ENCODE peak calls at places on chromosomes 12 and 14, in seven cellular contexts. F is Peyer's patch, Y is pancreas, N is lower lobe of right lung, X is uterus, A is heart right ventricle, O is breast epithelium. G is an unnamed sample.
A peak's percentile ranks its signal among the peaks of the same experiment; 100 is the strongest.

GRCh38 chr12:30913323-30913722 is 13.2 kb upstream of the TSPAN11 start:
- DNase-seq in F (no peak), Y (no peak), N (no peak), X (no peak), A (no peak), O (no peak), G (no peak)

GRCh38 chr14:58245562-58245961 is 919 bp downstream of the PSMA3 start:
- DNase-seq in F (no peak), Y (no peak), N (no peak), X (no peak), A (no peak), O (no peak), G (no peak)

GRCh38 chr14:62062645-62063044 is 300.4 kb downstream of the SNAPC1 start:
- DNase-seq in F (no peak), Y (no peak), N (no peak), X (no peak), A (no peak), O (no peak), G (no peak)

GRCh38 chr12:108980831-108981618 is 39.8 kb downstream of the SVOP start:
- DNase-seq in F (no peak), Y (no peak), N (no peak), X (no peak), A (peak; percentile 52), O (no peak), G (no peak)

GRCh38 chr14:85534914-85535313 is 5.0 kb downstream of the FLRT2 start:
- DNase-seq in F (no peak), Y (no peak), N (no peak), X (no peak), A (no peak), O (no peak), G (no peak)

GRCh38 chr12:30725739-30726138 is 29.0 kb downstream of the CAPRIN2 start:
- DNase-seq in F (no peak), Y (no peak), N (no peak), X (no peak), A (no peak), O (no peak), G (no peak)

GRCh38 chr12:110733089-110733715 is 9.5 kb downstream of the PPP1CC start:
- DNase-seq in F (no peak), Y (no peak), N (no peak), X (no peak), A (peak; percentile 25), O (no peak), G (no peak)

GRCh38 chr12:113577464-113578121 is 105.9 kb upstream of the LHX5 start:
- DNase-seq in F (no peak), Y (no peak), N (no peak), X (no peak), A (no peak), O (no peak), G (no peak)

GRCh38 chr12:4985820-4986219 is 57.9 kb upstream of the KCNA5 start:
- DNase-seq in F (no peak), Y (no peak), N (no peak), X (no peak), A (no peak), O (no peak), G (no peak)

GRCh38 chr14:69712637-69713088 is 54.3 kb upstream of the SRSF5 start:
- DNase-seq in F (peak; percentile 78), Y (peak; percentile 61), N (peak; percentile 88), X (peak; percentile 47), A (peak; percentile 62), O (no peak), G (no peak)

GRCh38 chr12:29320295-29321090 is 60.5 kb downstream of the ERGIC2 start:
- DNase-seq in F (no peak), Y (no peak), N (no peak), X (no peak), A (no peak), O (no peak), G (no peak)

GRCh38 chr14:63573579-63573978 is 30.4 kb upstream of the PPP2R5E start:
- DNase-seq in F (no peak), Y (no peak), N (no peak), X (no peak), A (no peak), O (no peak), G (no peak)

GRCh38 chr12:11635341-11635740 is 14.1 kb upstream of the ETV6 start:
- DNase-seq in F (no peak), Y (no peak), N (no peak), X (no peak), A (no peak), O (no peak), G (no peak)
- H3K27ac ChIP-seq in F (no peak overlapping the region), Y (no peak overlapping the region), N (no peak overlapping the region), X (no peak overlapping the region), A (no peak overlapping the region), O (no peak overlapping the region), G (no peak overlapping the region)

GRCh38 chr12:6667559-6668210 is 4.8 kb upstream of the ING4 start:
- DNase-seq in F (no peak), Y (no peak), N (no peak), X (no peak), A (no peak), O (no peak), G (no peak)
- TF ChIP-seq CTCF in F (peak; percentile 42), Y (no peak), N (no peak), X (no peak), A (no peak), O (no peak), G (no peak)

GRCh38 chr12:1811281-1811947 is 9.0 kb upstream of the LRTM2 start:
- DNase-seq in F (no peak), Y (no peak), N (no peak), X (no peak), A (no peak), O (no peak), G (no peak)

GRCh38 chr12:1809606-1810140 is 10.7 kb upstream of the LRTM2 start:
- DNase-seq in F (no peak), Y (no peak), N (peak; percentile 45), X (no peak), A (no peak), O (no peak), G (no peak)

GRCh38 chr12:1810931-1811280 is 9.5 kb upstream of the LRTM2 start:
- DNase-seq in F (no peak), Y (no peak), N (no peak), X (no peak), A (no peak), O (no peak), G (no peak)

GRCh38 chr12:1808798-1809480 is 11.4 kb upstream of the LRTM2 start:
- DNase-seq in F (no peak), Y (no peak), N (peak; percentile 44), X (no peak), A (no peak), O (no peak), G (no peak)

GRCh38 chr12:1810201-1810930 is 10.0 kb upstream of the LRTM2 start:
- DNase-seq in F (no peak), Y (no peak), N (peak; percentile 35), X (no peak), A (no peak), O (no peak), G (no peak)
- H3K4me3 ChIP-seq in F (no peak overlapping the region), Y (no peak overlapping the region), N (no peak overlapping the region), X (no peak overlapping the region), A (no peak overlapping the region), O (no peak overlapping the region), G (no peak overlapping the region)

GRCh38 chr14:55180434-55180833 is 11.0 kb downstream of the DLGAP5 start:
- DNase-seq in F (no peak), Y (no peak), N (no peak), X (no peak), A (no peak), O (no peak), G (no peak)
- H3K27ac ChIP-seq in F (no peak overlapping the region), Y (no peak overlapping the region), N (no peak overlapping the region), X (no peak overlapping the region), A (no peak overlapping the region), O (peak overlapping the region; percentile 20), G (no peak overlapping the region)

GRCh38 chr14:82190812-82191211 is 657.2 kb upstream of the SEL1L start:
- DNase-seq in F (no peak), Y (no peak), N (no peak), X (no peak), A (no peak), O (no peak), G (no peak)
- TF ChIP-seq CTCF in F (no peak), Y (no peak), N (no peak), X (no peak), A (no peak), O (no peak), G (no peak)

DNA sequence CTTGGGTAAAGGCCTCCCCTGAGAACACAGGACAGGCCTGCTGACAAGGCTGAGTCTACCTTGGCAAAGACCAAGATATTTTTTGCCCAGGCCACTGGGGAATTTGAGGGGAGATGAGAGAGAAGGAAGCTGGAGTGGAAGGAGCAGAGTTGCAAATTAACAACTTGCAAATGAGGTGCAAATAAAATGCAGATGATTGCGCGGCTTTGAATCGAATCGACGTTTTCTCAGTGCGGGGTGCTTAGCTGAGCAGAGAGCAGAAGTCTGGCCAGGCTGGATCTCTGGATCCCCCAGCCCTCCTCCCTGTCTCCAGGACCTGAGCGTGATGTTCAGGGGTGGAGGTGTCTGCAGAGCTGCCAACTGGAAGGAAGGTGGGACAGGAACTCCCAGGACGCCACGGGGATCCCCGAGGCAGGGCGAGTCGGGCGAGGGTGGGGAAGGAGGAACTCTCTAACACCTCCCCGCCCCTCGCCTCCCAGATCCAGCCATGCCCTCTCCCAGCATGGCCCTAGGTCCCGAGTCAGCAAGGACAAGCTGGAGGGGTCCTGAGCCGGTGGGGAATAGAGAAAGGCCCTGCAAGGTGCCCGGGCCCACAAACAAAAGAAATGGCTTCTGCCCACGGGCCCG is 534 bp upstream of the CARMIL3 start:
- DNase-seq in F (no peak), Y (no peak), N (no peak), X (no peak), A (no peak), O (no peak), G (peak; percentile 58)
- H3K4me3 ChIP-seq in F (peak overlapping the region; percentile 71), Y (peak overlapping the region; percentile 57), N (peak overlapping the region; percentile 68), X (peak overlapping the region; percentile 56), A (peak overlapping the region; percentile 65), O (peak overlapping the region; percentile 76), G (peak overlapping the region; percentile 77)

G was measured in coronary artery.